ENCODE peak calls at places on chromosomes 4 and X, in five cellular contexts. R is upper lobe of left lung; O is fibroblast of pulmonary artery; B is CD8-positive, alpha-beta T cell; T is endothelial cell. Y is an unnamed sample.

GRCh38 chr4:140239311-140239710 is 85.3 kb upstream of the MAML3 start:
- DNase-seq in R (no peak), O (no peak), B (no peak), T (no peak), Y (no peak)

GRCh38 chr4:95155759-95156451 is 392.9 kb downstream of the UNC5C start:
- DNase-seq in R (no peak), O (peak), B (no peak), T (no peak), Y (no peak)

GRCh38 chr4:75724867-75725724 is 719 bp downstream of the USO1 start:
- DNase-seq in R (peak), O (peak), B (peak), T (peak), Y (peak)

GRCh38 chr4:13559414-13559813 is 15.1 kb upstream of the NKX3-2 start:
- DNase-seq in R (no peak), O (peak), B (no peak), T (peak), Y (no peak)

GRCh38 chrX:40290519-40290918 is 192.8 kb upstream of the BCOR start:
- DNase-seq in R (no peak), O (no peak), B (no peak), T (no peak), Y (no peak)

GRCh38 chr4:118154643-118155042 is 120.4 kb downstream of the NDST3 start:
- DNase-seq in R (no peak), O (no peak), B (no peak), T (no peak), Y (no peak)

GRCh38 chr4:123462007-123462406 is 65.4 kb downstream of the SPRY1 start:
- DNase-seq in R (no peak), O (no peak), B (no peak), T (no peak), Y (no peak)

GRCh38 chr4:146232131-146232722 is 17.9 kb downstream of the REELD1 start:
- DNase-seq in R (no peak), O (no peak), B (no peak), T (no peak), Y (no peak)

GRCh38 chr4:76703123-76703490 is 194.8 kb downstream of the SOWAHB start:
- DNase-seq in R (no peak), O (no peak), B (no peak), T (no peak), Y (no peak)

GRCh38 chrX:98111684-98112083 is 1228.0 kb downstream of the RPA4 start:
- DNase-seq in R (no peak), O (no peak), B (no peak), T (no peak), Y (no peak)

GRCh38 chrX:41475611-41476241 is 28.6 kb downstream of the NYX start:
- DNase-seq in R (no peak), O (no peak), B (no peak), T (no peak), Y (no peak)

GRCh38 chrX:18291006-18291545 is 63.4 kb downstream of the SCML2 start:
- DNase-seq in R (no peak), O (peak), B (no peak), T (no peak), Y (no peak)

GRCh38 chr4:29708473-29708872 is 1011.7 kb upstream of the PCDH7 start:
- DNase-seq in R (no peak), O (peak), B (no peak), T (no peak), Y (no peak)

GRCh38 chr4:7291372-7292135 is 99.2 kb downstream of the SORCS2 start:
- DNase-seq in R (no peak), O (no peak), B (no peak), T (no peak), Y (no peak)

GRCh38 chr4:87024181-87024580 is 89.4 kb downstream of the AFF1 start:
- DNase-seq in R (no peak), O (no peak), B (no peak), T (no peak), Y (no peak)

GRCh38 chrX:10156199-10157031 is at the start of gene CLCN4:
- DNase-seq in R (peak), O (peak), B (no peak), T (peak), Y (peak)

GRCh38 chr4:87555751-87556619 is 26.8 kb upstream of the SPARCL1 start:
- DNase-seq in R (no peak), O (peak), B (no peak), T (no peak), Y (no peak)

GRCh38 chr4:138078751-138079150 is 163.4 kb downstream of the SLC7A11 start:
- DNase-seq in R (no peak), O (no peak), B (no peak), T (no peak), Y (no peak)

GRCh38 chr4:57037982-57038604 is 59.4 kb downstream of the POLR2B start:
- DNase-seq in R (peak), O (peak), B (no peak), T (peak), Y (peak)
- TF ChIP-seq CTCF in R (peak), O (peak), B (no peak), T (peak), Y (peak)

GRCh38 chr4:102537280-102537679 is 36.1 kb downstream of the NFKB1 start:
- DNase-seq in R (no peak), O (no peak), B (no peak), T (no peak), Y (no peak)

GRCh38 chr4:102546635-102547034 is 45.5 kb downstream of the NFKB1 start:
- DNase-seq in R (no peak), O (no peak), B (no peak), T (no peak), Y (no peak)

GRCh38 chr4:102543030-102543505 is 41.9 kb downstream of the NFKB1 start:
- DNase-seq in R (no peak), O (no peak), B (no peak), T (no peak), Y (no peak)

GRCh38 chr4:102543529-102543928 is 42.4 kb downstream of the NFKB1 start:
- DNase-seq in R (no peak), O (no peak), B (no peak), T (no peak), Y (no peak)

DNA sequence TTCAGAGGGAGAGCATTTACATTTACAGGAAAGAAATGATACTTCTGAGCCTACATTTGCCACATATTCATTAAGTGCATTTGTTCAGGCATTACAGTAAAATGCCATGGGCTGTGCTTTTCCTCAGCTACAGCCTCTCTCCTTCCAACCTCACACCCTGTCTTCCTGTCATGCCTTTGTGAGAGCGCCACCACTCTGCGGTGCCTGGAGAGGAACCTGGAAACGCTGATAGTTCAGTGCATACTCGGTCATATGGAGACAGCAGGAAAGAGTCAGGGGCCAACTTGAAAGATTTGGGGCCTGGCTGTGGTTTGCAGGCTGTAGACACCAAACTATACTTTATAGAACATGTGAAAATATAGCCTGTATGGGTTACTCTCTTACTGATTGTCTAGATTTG is 40.5 kb downstream of the NFKB1 start:
- DNase-seq in R (no peak), O (no peak), B (no peak), T (peak), Y (no peak)
- TF ChIP-seq CTCF in R (no peak), O (no peak), B (no peak), T (no peak), Y (no peak)

DNA sequence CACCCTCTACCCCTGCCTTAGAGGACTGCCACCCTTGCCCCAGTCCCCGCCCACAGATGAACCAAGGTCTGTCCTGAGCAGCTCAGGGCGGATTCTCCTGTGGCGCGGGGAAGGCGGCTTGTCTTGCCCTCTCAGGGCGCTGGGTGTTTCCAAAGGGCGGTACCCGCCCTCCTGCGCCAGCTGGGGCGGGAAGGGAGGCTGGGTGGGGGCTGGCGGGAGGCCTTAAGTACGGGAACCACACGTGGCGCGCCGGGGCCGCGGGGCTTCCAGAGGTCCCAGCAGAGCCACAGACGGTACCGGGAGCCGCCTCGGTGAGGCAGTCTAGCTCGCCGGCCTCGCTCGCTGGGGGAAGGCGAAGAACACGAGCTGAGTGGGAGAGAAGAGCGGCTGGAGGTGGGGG is 361.1 kb downstream of the MID1IP1 start:
- DNase-seq in R (peak), O (no peak), B (peak), T (peak), Y (no peak)
- TF ChIP-seq CTCF in R (no peak), O (no peak), B (peak), T (no peak), Y (peak)

GRCh38 chr4:183073838-183074145 is 25.3 kb upstream of the WWC2 start:
- DNase-seq in R (no peak), O (no peak), B (no peak), T (no peak), Y (no peak)
- TF ChIP-seq CTCF in R (no peak), O (no peak), B (no peak), T (peak), Y (no peak)